ENCODE peak calls at places on chromosomes 4 and X, in ten cellular contexts. E is A673; X is CD8-positive, alpha-beta memory T cell; U is naive thymus-derived CD4-positive, alpha-beta T cell; R is lower lobe of right lung; T is right lobe of liver; A is neural progenitor cell; W is gastrocnemius medialis; D is IMR-90; Q is upper lobe of right lung. I is an unnamed sample.

GRCh38 chr4:139889194-139889762 is 223.7 kb downstream of the MGST2 start:
- DNase-seq in E (no peak), X (no peak), U (no peak), R (no peak), T (no peak), A (no peak), W (no peak), D (no peak), Q (no peak), I (no peak)

GRCh38 chr4:54661686-54662085 is 3.9 kb downstream of the KIT start:
- DNase-seq in E (peak), X (no peak), U (no peak), R (no peak), T (no peak), A (no peak), W (no peak), D (peak), Q (no peak), I (no peak)

GRCh38 chr4:77072195-77072753 is 3.5 kb downstream of the CCNI start:
- DNase-seq in E (no peak), X (peak), U (no peak), R (no peak), T (no peak), A (no peak), W (no peak), D (no peak), Q (no peak), I (no peak)

GRCh38 chrX:150352114-150352513 is 11.0 kb upstream of the MAMLD1 start:
- DNase-seq in E (no peak), X (no peak), U (no peak), R (no peak), T (no peak), A (no peak), W (no peak), D (peak), Q (no peak), I (no peak)

GRCh38 chr4:136007991-136008390 is 1524.3 kb downstream of the PCDH18 start:
- DNase-seq in E (no peak), X (no peak), U (no peak), R (no peak), T (no peak), A (no peak), W (no peak), D (no peak), Q (no peak), I (no peak)

GRCh38 chrX:78957768-78958130 is 12.6 kb downstream of the P2RY10 start:
- DNase-seq in E (no peak), X (no peak), U (no peak), R (no peak), T (no peak), A (no peak), W (no peak), D (no peak), Q (no peak), I (no peak)

GRCh38 chrX:53163436-53163835 is 61.6 kb downstream of the KDM5C start:
- DNase-seq in E (no peak), X (no peak), U (no peak), R (no peak), T (no peak), A (peak), W (no peak), D (no peak), Q (no peak), I (no peak)

GRCh38 chr4:144985014-144985413 is 113.0 kb downstream of the ANAPC10 start:
- DNase-seq in E (no peak), X (no peak), U (no peak), R (no peak), T (no peak), A (no peak), W (no peak), D (no peak), Q (no peak), I (no peak)

GRCh38 chrX:38803286-38803608 is 2.0 kb downstream of the MID1IP1 start:
- DNase-seq in E (peak), X (no peak), U (no peak), R (no peak), T (no peak), A (no peak), W (no peak), D (no peak), Q (no peak), I (no peak)

GRCh38 chrX:7266261-7266660 is 118.3 kb upstream of the PUDP start:
- DNase-seq in E (no peak), X (no peak), U (no peak), R (no peak), T (no peak), A (no peak), W (no peak), D (peak), Q (no peak), I (no peak)

GRCh38 chr4:48268956-48269860 is at the start of gene TEC:
- DNase-seq in E (peak), X (peak), U (peak), R (peak), T (no peak), A (peak), W (peak), D (no peak), Q (peak), I (peak)

GRCh38 chr4:7131498-7132031 is 60.8 kb upstream of the SORCS2 start:
- DNase-seq in E (no peak), X (no peak), U (no peak), R (no peak), T (no peak), A (no peak), W (no peak), D (no peak), Q (no peak), I (no peak)

GRCh38 chr4:158170691-158171455 is 2.0 kb downstream of the GASK1B start:
- DNase-seq in E (no peak), X (no peak), U (no peak), R (peak), T (peak), A (no peak), W (peak), D (peak), Q (peak), I (peak)

GRCh38 chr4:158171456-158171790 is 1.4 kb downstream of the GASK1B start:
- DNase-seq in E (no peak), X (no peak), U (no peak), R (no peak), T (no peak), A (no peak), W (no peak), D (no peak), Q (no peak), I (no peak)

GRCh38 chr4:158169516-158169915 is 3.3 kb downstream of the GASK1B start:
- DNase-seq in E (no peak), X (no peak), U (no peak), R (no peak), T (no peak), A (no peak), W (no peak), D (no peak), Q (no peak), I (no peak)

GRCh38 chr4:158168606-158169005 is 4.2 kb downstream of the GASK1B start:
- DNase-seq in E (no peak), X (no peak), U (no peak), R (no peak), T (no peak), A (no peak), W (no peak), D (no peak), Q (no peak), I (no peak)

GRCh38 chr4:158169931-158170690 is 2.7 kb downstream of the GASK1B start:
- DNase-seq in E (peak), X (no peak), U (no peak), R (no peak), T (no peak), A (no peak), W (no peak), D (peak), Q (no peak), I (no peak)
- H3K27ac ChIP-seq in E (peak), X (no peak), U (no peak), R (peak), T (no peak), A (no peak), W (peak), D (peak), Q (peak), I (peak)

GRCh38 chr4:52091811-52092210 is 40.7 kb downstream of the SPATA18 start:
- DNase-seq in E (no peak), X (no peak), U (no peak), R (no peak), T (no peak), A (no peak), W (no peak), D (peak), Q (no peak), I (no peak)

GRCh38 chr4:52095374-52095773 is 44.3 kb downstream of the SPATA18 start:
- DNase-seq in E (no peak), X (no peak), U (no peak), R (no peak), T (no peak), A (no peak), W (no peak), D (no peak), Q (no peak), I (no peak)

GRCh38 chr4:52093466-52093865 is 42.4 kb downstream of the SPATA18 start:
- DNase-seq in E (no peak), X (no peak), U (no peak), R (no peak), T (no peak), A (no peak), W (no peak), D (no peak), Q (no peak), I (no peak)

GRCh38 chr4:52096048-52096447 is 44.9 kb downstream of the SPATA18 start:
- DNase-seq in E (no peak), X (no peak), U (no peak), R (no peak), T (no peak), A (no peak), W (no peak), D (peak), Q (no peak), I (no peak)

DNA sequence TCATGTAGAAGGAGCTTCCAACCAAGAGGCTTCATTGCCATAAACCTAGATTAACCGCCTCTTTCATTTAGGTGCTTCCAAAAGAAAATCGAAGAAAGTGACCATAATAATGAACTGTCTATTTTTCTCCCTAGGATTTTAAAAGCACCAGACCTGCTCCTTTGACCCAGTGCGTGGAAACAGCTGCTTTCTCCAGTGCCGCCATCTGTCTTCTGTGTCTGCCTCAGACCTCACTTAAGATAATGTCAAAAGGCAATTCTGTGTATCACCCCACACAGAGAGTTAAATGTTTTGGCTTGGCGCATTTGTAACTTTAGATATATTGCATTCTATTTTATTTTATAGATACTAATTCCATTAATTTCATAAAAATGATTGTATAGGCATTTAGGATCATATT is 43.6 kb downstream of the SPATA18 start:
- DNase-seq in E (no peak), X (no peak), U (no peak), R (no peak), T (no peak), A (no peak), W (no peak), D (no peak), Q (no peak), I (no peak)
- H3K4me3 ChIP-seq in E (no peak), X (no peak), U (no peak), R (no peak), T (no peak), A (no peak), W (no peak), D (no peak), Q (no peak), I (no peak)

DNA sequence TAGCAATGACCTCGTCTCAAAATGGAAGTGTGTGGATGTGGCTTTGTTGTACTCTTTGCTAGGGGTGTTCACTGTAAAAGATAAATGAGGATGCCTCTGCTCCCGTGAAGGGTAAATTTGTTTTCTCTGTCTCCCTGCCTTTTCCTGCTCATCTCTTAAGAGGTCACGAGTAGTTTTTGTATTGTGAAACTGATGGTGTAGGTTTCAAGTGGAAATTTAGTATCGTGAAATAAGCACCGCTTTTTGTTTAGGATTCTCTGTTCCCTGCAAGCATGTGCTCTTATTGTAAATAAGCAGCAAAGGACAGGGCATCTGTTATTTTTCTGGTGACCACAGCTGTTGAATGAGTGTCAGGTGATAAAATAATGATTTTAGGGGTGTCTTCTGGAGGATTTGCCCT is 104.6 kb downstream of the PHEX start:
- DNase-seq in E (no peak), X (no peak), U (no peak), R (no peak), T (no peak), A (no peak), W (no peak), D (peak), Q (no peak), I (no peak)
- H3K27ac ChIP-seq in E (no peak), X (no peak), U (no peak), R (no peak), T (no peak), A (no peak), W (no peak), D (peak), Q (no peak), I (no peak)

DNA sequence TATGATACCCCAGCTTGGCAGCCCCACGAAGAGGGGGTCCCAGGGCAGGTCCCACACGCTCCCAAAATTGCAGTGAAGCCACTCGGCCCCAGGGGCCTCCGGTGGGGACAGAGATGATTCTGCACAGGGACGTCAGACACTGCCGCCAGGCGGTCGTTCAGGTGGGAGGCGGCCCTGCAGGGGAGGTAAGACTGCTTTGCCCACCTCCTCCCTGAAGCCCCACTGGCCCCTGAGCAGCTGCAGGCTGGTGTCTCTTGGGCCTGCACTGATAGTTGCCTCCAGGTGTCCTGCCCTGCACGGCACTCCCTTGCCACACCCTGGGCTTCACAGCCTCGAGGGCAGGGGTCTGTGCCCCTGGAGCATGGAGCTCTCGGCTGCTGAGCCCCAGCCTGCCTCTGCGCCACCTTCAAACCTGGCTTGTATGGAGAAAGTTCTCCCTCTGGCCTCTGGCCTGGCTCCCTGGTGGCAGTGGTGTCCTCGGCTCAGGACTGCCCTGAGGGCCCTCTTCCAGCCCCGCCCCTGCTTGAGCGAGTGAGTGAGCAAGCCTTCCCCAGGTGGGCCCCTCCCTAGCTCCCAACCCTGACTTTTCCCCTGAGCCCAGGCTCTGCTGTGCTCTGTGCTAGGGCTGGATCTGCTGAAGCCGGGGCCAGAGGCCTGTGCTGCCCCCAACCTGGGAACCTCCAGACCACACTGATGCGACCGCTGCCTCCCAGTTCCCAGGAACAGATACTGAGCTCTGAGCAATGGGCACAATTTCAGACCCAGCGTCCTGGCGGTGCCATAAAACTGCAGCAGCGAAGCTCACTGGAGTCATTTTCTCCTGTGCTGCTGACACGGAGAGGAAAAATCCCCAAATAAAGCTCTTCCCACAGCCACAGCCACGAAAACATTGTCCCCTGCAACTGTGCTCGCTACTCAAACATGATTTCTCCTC is 16.1 kb downstream of the ADRA2C start:
- DNase-seq in E (no peak), X (no peak), U (no peak), R (no peak), T (no peak), A (no peak), W (no peak), D (no peak), Q (no peak), I (no peak)
- H3K4me3 ChIP-seq in E (no peak), X (no peak), U (no peak), R (no peak), T (no peak), A (no peak), W (no peak), D (no peak), Q (no peak), I (no peak)

DNA sequence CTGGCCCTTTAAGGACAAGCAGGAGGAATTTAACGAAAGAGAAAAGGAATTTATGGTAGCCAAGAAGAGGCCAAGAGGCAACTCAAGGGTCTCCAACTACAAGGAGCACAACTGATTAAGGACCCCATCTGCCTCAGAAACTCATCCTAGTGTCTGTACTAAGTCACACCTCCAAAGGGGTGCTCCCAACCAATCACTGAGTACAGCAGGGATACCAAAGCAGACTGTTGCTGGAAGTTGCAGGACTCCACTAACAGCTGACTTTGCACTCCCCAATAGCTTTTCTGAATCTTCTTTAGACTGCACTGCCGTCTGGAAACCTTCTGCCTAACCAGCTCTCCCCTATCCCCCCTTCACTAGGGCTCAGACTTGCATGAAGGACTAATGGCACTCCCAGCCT is 50.6 kb downstream of the ATP11C start:
- DNase-seq in E (peak), X (no peak), U (no peak), R (no peak), T (no peak), A (no peak), W (no peak), D (no peak), Q (no peak), I (no peak)
- H3K27ac ChIP-seq in E (peak), X (no peak), U (no peak), R (no peak), T (no peak), A (no peak), W (no peak), D (peak), Q (no peak), I (no peak)

GRCh38 chr4:116664198-116664597 is 421.2 kb downstream of the TRAM1L1 start:
- DNase-seq in E (no peak), X (no peak), U (no peak), R (no peak), T (no peak), A (peak), W (no peak), D (no peak), Q (no peak), I (no peak)
- H3K4me3 ChIP-seq in E (no peak), X (no peak), U (no peak), R (no peak), T (no peak), A (no peak), W (no peak), D (no peak), Q (no peak), I (no peak)

GRCh38 chr4:94364527-94364926 is 21.9 kb upstream of the HPGDS start:
- DNase-seq in E (no peak), X (no peak), U (no peak), R (no peak), T (no peak), A (no peak), W (no peak), D (no peak), Q (no peak), I (no peak)

GRCh38 chr4:94363136-94363655 is 20.6 kb upstream of the HPGDS start:
- DNase-seq in E (no peak), X (no peak), U (no peak), R (no peak), T (no peak), A (no peak), W (no peak), D (no peak), Q (no peak), I (no peak)

GRCh38 chr4:94369046-94369445 is 26.4 kb upstream of the HPGDS start:
- DNase-seq in E (no peak), X (no peak), U (no peak), R (no peak), T (no peak), A (no peak), W (no peak), D (no peak), Q (no peak), I (no peak)

GRCh38 chr4:94368459-94368858 is 25.8 kb upstream of the HPGDS start:
- DNase-seq in E (no peak), X (no peak), U (no peak), R (no peak), T (no peak), A (no peak), W (no peak), D (no peak), Q (no peak), I (no peak)

GRCh38 chr4:94365304-94365703 is 22.7 kb upstream of the HPGDS start:
- DNase-seq in E (no peak), X (no peak), U (no peak), R (no peak), T (no peak), A (no peak), W (no peak), D (peak), Q (no peak), I (no peak)
- H3K27ac ChIP-seq in E (no peak), X (no peak), U (no peak), R (no peak), T (no peak), A (no peak), W (no peak), D (no peak), Q (no peak), I (no peak)